ENCODE peak calls at places on chromosomes 16 and 17, in seven cellular contexts. Q is anterior cingulate cortex, B is DMS79 treated with DMSO at 0.1 percent for 48 hours, H is A549, R is GM12864, C is midbrain, U is neural crest cell. S is an unnamed sample.

GRCh38 chr16:30349695-30350094 is 5.4 kb downstream of the CD2BP2 start:
- DNase-seq in R (no peak), U (no peak), B (no peak), H (no peak), Q (no peak), C (no peak), S (no peak)

GRCh38 chr16:662597-662996 is 5.3 kb upstream of the RHOT2 start:
- DNase-seq in U (no peak), B (no peak), R (no peak), C (no peak), H (no peak), Q (no peak), S (no peak)

GRCh38 chr17:39751637-39752036 is 13.9 kb downstream of the GRB7 start:
- DNase-seq in H (no peak), C (no peak), Q (no peak), U (no peak), B (no peak), R (no peak), S (no peak)

GRCh38 chr17:1399366-1399678 is 700 bp downstream of the YWHAE start:
- DNase-seq in H (no peak), U (no peak), Q (no peak), B (no peak), R (no peak), C (peak; percentile 78), S (no peak)

GRCh38 chr17:7173687-7174602 is 5.2 kb downstream of the ASGR1 start:
- DNase-seq in C (peak; percentile 10), Q (no peak), B (no peak), R (no peak), U (peak; percentile 35), H (no peak), S (no peak)

GRCh38 chr16:19655242-19655777 is 62.7 kb downstream of the KNOP1 start:
- DNase-seq in U (no peak), R (no peak), C (no peak), Q (no peak), B (peak; percentile 53), H (no peak), S (no peak)

GRCh38 chr16:13767215-13767614 is 152.7 kb upstream of the ERCC4 start:
- DNase-seq in H (no peak), U (no peak), B (peak; percentile 37), R (no peak), Q (no peak), C (peak; percentile 15), S (no peak)

GRCh38 chr17:10198509-10199249 is at the start of gene GAS7:
- DNase-seq in H (peak; percentile 61), R (no peak), B (no peak), Q (no peak), C (peak; percentile 32), U (peak; percentile 62), S (no peak)

GRCh38 chr17:19322861-19323260 is 39.7 kb downstream of the B9D1 start:
- DNase-seq in R (no peak), C (no peak), H (no peak), Q (no peak), U (no peak), B (no peak), S (no peak)

GRCh38 chr16:86753399-86753798 is 175.1 kb downstream of the FOXL1 start:
- DNase-seq in R (no peak), U (no peak), B (no peak), Q (no peak), H (no peak), C (no peak), S (no peak)

GRCh38 chr16:66928702-66929388 is 3.5 kb upstream of the RRAD start:
- DNase-seq in Q (no peak), H (no peak), U (no peak), R (no peak), B (no peak), C (no peak), S (no peak)

GRCh38 chr17:10036511-10037061 is 131.5 kb upstream of the RCVRN start:
- DNase-seq in R (no peak), B (no peak), Q (peak; percentile 45), C (peak; percentile 91), H (no peak), U (peak; percentile 41), S (peak; percentile 93)

GRCh38 chr17:48643697-48644012 is 17.5 kb upstream of the HOXB9 start:
- DNase-seq in Q (no peak), H (no peak), C (no peak), B (no peak), R (no peak), U (no peak), S (no peak)

GRCh38 chr17:28008526-28008925 is 34.0 kb upstream of the NLK start:
- DNase-seq in H (peak; percentile 21), B (no peak), R (no peak), U (peak; percentile 29), Q (no peak), C (no peak), S (peak; percentile 45)

GRCh38 chr17:50211249-50212120 is 10.1 kb upstream of the COL1A1 start:
- DNase-seq in C (no peak), R (no peak), Q (no peak), U (no peak), H (no peak), B (no peak), S (no peak)

GRCh38 chr17:82045916-82046484 is 5.6 kb downstream of the RFNG start:
- DNase-seq in R (no peak), Q (no peak), U (no peak), B (no peak), H (no peak), C (no peak), S (no peak)

GRCh38 chr16:58345574-58346354 is 46.5 kb upstream of the GINS3 start:
- DNase-seq in Q (no peak), U (no peak), H (no peak), C (no peak), R (no peak), B (no peak), S (no peak)

GRCh38 chr16:79847569-79847968 is 247.0 kb upstream of the MAF start:
- DNase-seq in Q (no peak), B (no peak), H (no peak), U (no peak), R (no peak), C (no peak), S (no peak)

GRCh38 chr16:57519796-57520360 is 16.5 kb downstream of the CCDC102A start:
- DNase-seq in B (peak; percentile 11), H (peak; percentile 91), U (peak; percentile 90), C (peak; percentile 80), Q (peak; percentile 48), R (no peak), S (peak; percentile 57)

GRCh38 chr17:81517339-81518112 is 4.9 kb upstream of the ACTG1 start:
- DNase-seq in B (no peak), H (no peak), C (no peak), Q (no peak), R (peak; percentile 89), U (no peak), S (no peak)

GRCh38 chr17:60333628-60334031 is 58.3 kb downstream of the USP32 start:
- DNase-seq in H (no peak), R (no peak), Q (no peak), C (no peak), U (no peak), B (peak; percentile 53), S (no peak)

GRCh38 chr16:50208460-50208931 is 55.4 kb downstream of the TENT4B start:
- DNase-seq in H (no peak), U (no peak), Q (no peak), B (no peak), R (no peak), C (no peak), S (no peak)

GRCh38 chr16:2983706-2984136 is 3.5 kb upstream of the PKMYT1 start:
- DNase-seq in B (peak; percentile 65), U (peak; percentile 80), C (peak; percentile 61), R (no peak), H (peak; percentile 91), Q (peak; percentile 73), S (peak; percentile 87)

GRCh38 chr16:4634768-4635167 is 10.1 kb downstream of the MGRN1 start:
- DNase-seq in C (peak; percentile 8), B (no peak), R (no peak), U (no peak), H (no peak), Q (no peak), S (no peak)

GRCh38 chr17:72234951-72235350 is 114.1 kb downstream of the SOX9 start:
- DNase-seq in R (no peak), C (no peak), U (no peak), Q (no peak), B (no peak), H (no peak), S (no peak)

GRCh38 chr16:35147556-35148504 is 1688.4 kb downstream of the TP53TG3F start:
- DNase-seq in Q (no peak), B (no peak), C (no peak), U (no peak), R (no peak), H (no peak), S (no peak)

GRCh38 chr17:82228842-82229685 is at the start of gene SLC16A3:
- DNase-seq in Q (no peak), H (no peak), R (no peak), C (no peak), B (no peak), U (no peak), S (no peak)

GRCh38 chr17:75639771-75640555 is 6.7 kb downstream of the SMIM5 start:
- DNase-seq in R (no peak), B (no peak), H (no peak), Q (no peak), C (no peak), U (no peak), S (no peak)

GRCh38 chr16:67551972-67552371 is 10.4 kb upstream of the CTCF start:
- DNase-seq in U (no peak), B (no peak), H (no peak), Q (no peak), R (no peak), C (no peak), S (no peak)

GRCh38 chr17:48427598-48427997 is 2.4 kb downstream of the SKAP1 start:
- DNase-seq in H (no peak), Q (no peak), B (no peak), R (peak; percentile 74), U (no peak), C (no peak), S (peak; percentile 70)

GRCh38 chr16:75624921-75625334 is 1.8 kb upstream of the ADAT1 start:
- DNase-seq in Q (no peak), B (no peak), C (no peak), U (no peak), H (peak; percentile 13), R (no peak), S (no peak)

GRCh38 chr17:78789663-78790181 is 7.6 kb upstream of the CYTH1 start:
- DNase-seq in U (no peak), R (no peak), B (peak; percentile 48), H (no peak), Q (peak; percentile 29), C (no peak), S (no peak)

GRCh38 chr16:23673971-23674614 is 4.6 kb upstream of the PLK1 start:
- DNase-seq in R (no peak), H (no peak), Q (no peak), U (no peak), B (no peak), C (no peak), S (no peak)

GRCh38 chr17:59706900-59707181 is 389 bp downstream of the PTRH2 start:
- DNase-seq in U (no peak), C (no peak), B (no peak), Q (no peak), H (no peak), R (no peak), S (no peak)

GRCh38 chr17:77324227-77324626 is 183.5 kb downstream of the SEC14L1 start:
- DNase-seq in U (no peak), B (no peak), Q (no peak), H (no peak), R (no peak), C (no peak), S (no peak)

GRCh38 chr17:65583921-65584603 is 22.6 kb upstream of the AXIN2 start:
- DNase-seq in H (no peak), B (no peak), R (no peak), C (peak; percentile 48), U (no peak), Q (peak; percentile 48), S (no peak)